ENCODE peak calls at places on chromosomes 12 and 14, in eight cellular contexts. Z is OCI-LY7, R is A549, A is fibroblast of lung, P is HCT116, B is mesenchymal stem cell, J is IMR-90, M is hepatocyte. X is an unnamed sample.

GRCh38 chr12:106841471-106842302 is 67.2 kb downstream of the RIC8B start:
- DNase-seq in Z (peak; percentile 62), R (peak; percentile 59), A (peak; percentile 35), P (peak; percentile 31), B (peak; percentile 75), J (peak; percentile 45), M (peak; percentile 61), X (peak; percentile 68)

GRCh38 chr14:30240002-30240401 is 312.4 kb upstream of the PRKD1 start:
- DNase-seq in Z (no peak), R (no peak), A (no peak), P (no peak), B (no peak), J (no peak), M (no peak), X (peak; percentile 53)

GRCh38 chr14:36857136-36857535 is 195.5 kb downstream of the PAX9 start:
- DNase-seq in Z (no peak), R (no peak), A (no peak), P (no peak), B (no peak), J (no peak), M (no peak), X (peak; percentile 7)

GRCh38 chr12:81439344-81439743 is 319.8 kb downstream of the PPFIA2 start:
- DNase-seq in Z (no peak), R (no peak), A (no peak), P (no peak), B (no peak), J (no peak), M (no peak), X (no peak)

GRCh38 chr12:10965511-10965910 is 21.2 kb downstream of the TAS2R50 start:
- DNase-seq in Z (no peak), R (no peak), A (no peak), P (no peak), B (no peak), J (no peak), M (no peak), X (no peak)

GRCh38 chr14:58663494-58664111 is 25.8 kb downstream of the DACT1 start:
- DNase-seq in Z (no peak), R (no peak), A (peak; percentile 97), P (no peak), B (peak; percentile 76), J (peak; percentile 90), M (peak; percentile 21), X (no peak)

GRCh38 chr12:84891106-84891838 is 21.3 kb downstream of the SLC6A15 start:
- DNase-seq in Z (no peak), R (no peak), A (no peak), P (no peak), B (peak; percentile 47), J (peak; percentile 32), M (no peak), X (no peak)

GRCh38 chr12:27796093-27796492 is 16.1 kb upstream of the MANSC4 start:
- DNase-seq in Z (no peak), R (no peak), A (no peak), P (no peak), B (no peak), J (no peak), M (no peak), X (no peak)

GRCh38 chr12:95279835-95280234 is 62.2 kb downstream of the VEZT start:
- DNase-seq in Z (no peak), R (no peak), A (no peak), P (no peak), B (no peak), J (no peak), M (no peak), X (no peak)

GRCh38 chr12:87779016-87779415 is 250.2 kb downstream of the C12orf50 start:
- DNase-seq in Z (no peak), R (peak; percentile 87), A (peak; percentile 69), P (no peak), B (peak; percentile 24), J (peak; percentile 71), M (no peak), X (no peak)

GRCh38 chr14:99523661-99524050 is 42.4 kb downstream of the CCNK start:
- DNase-seq in Z (no peak), R (no peak), A (no peak), P (no peak), B (no peak), J (no peak), M (no peak), X (no peak)

GRCh38 chr14:55448146-55448614 is 7.8 kb upstream of the TBPL2 start:
- DNase-seq in Z (no peak), R (peak; percentile 87), A (peak; percentile 97), P (peak; percentile 100), B (peak; percentile 92), J (peak; percentile 97), M (peak; percentile 75), X (no peak)

GRCh38 chr12:24728366-24728765 is 220.5 kb downstream of the BCAT1 start:
- DNase-seq in Z (peak; percentile 55), R (peak; percentile 14), A (peak; percentile 35), P (no peak), B (peak; percentile 53), J (peak; percentile 55), M (peak; percentile 28), X (peak; percentile 30)

GRCh38 chr12:16325426-16325825 is 22.0 kb upstream of the MGST1 start:
- DNase-seq in Z (no peak), R (no peak), A (no peak), P (no peak), B (no peak), J (no peak), M (no peak), X (no peak)

GRCh38 chr14:71439247-71439646 is 493.0 kb upstream of the RGS6 start:
- DNase-seq in Z (no peak), R (no peak), A (peak; percentile 45), P (no peak), B (no peak), J (peak; percentile 27), M (no peak), X (no peak)

GRCh38 chr14:96089401-96089800 is 50.2 kb downstream of the C14orf132 start:
- DNase-seq in Z (no peak), R (no peak), A (no peak), P (no peak), B (no peak), J (no peak), M (no peak), X (no peak)

GRCh38 chr12:79553863-79554574 is 136.7 kb downstream of the PAWR start:
- DNase-seq in Z (no peak), R (no peak), A (no peak), P (no peak), B (no peak), J (no peak), M (no peak), X (no peak)
- H3K4me1 ChIP-seq in Z (no peaks in the 10 kb centered on the region), R (peaks cover 27% of the 10 kb centered on the region), A (no peaks in the 10 kb centered on the region), P (no peaks in the 10 kb centered on the region), B (peaks cover 8% of the 10 kb centered on the region), J (peaks cover 16% of the 10 kb centered on the region), M (peaks cover 32% of the 10 kb centered on the region), X (peaks cover 14% of the 10 kb centered on the region)

GRCh38 chr12:116066381-116067230 is 210.9 kb downstream of the MED13L start:
- DNase-seq in Z (peak; percentile 62), R (peak; percentile 72), A (peak; percentile 37), P (peak; percentile 33), B (peak; percentile 57), J (peak; percentile 48), M (peak; percentile 61), X (peak; percentile 63)
- H3K4me2 ChIP-seq in Z (no peak overlapping the region), R (no peak overlapping the region), A (no peak overlapping the region), P (no peak overlapping the region), B (no peak overlapping the region), J (no peak overlapping the region), M (no peak overlapping the region), X (no peak overlapping the region)

GRCh38 chr14:103099733-103100280 is 5.3 kb downstream of the EXOC3L4 start:
- DNase-seq in Z (no peak), R (no peak), A (no peak), P (no peak), B (no peak), J (no peak), M (no peak), X (no peak)
- H3K4me1 ChIP-seq in Z (peaks cover 17% of the 10 kb centered on the region), R (peaks cover 57% of the 10 kb centered on the region), A (peaks cover 2% of the 10 kb centered on the region), P (peaks cover 6% of the 10 kb centered on the region), B (peaks cover 8% of the 10 kb centered on the region), J (peaks cover 2% of the 10 kb centered on the region), M (peaks cover 41% of the 10 kb centered on the region), X (peaks cover 13% of the 10 kb centered on the region)

DNA sequence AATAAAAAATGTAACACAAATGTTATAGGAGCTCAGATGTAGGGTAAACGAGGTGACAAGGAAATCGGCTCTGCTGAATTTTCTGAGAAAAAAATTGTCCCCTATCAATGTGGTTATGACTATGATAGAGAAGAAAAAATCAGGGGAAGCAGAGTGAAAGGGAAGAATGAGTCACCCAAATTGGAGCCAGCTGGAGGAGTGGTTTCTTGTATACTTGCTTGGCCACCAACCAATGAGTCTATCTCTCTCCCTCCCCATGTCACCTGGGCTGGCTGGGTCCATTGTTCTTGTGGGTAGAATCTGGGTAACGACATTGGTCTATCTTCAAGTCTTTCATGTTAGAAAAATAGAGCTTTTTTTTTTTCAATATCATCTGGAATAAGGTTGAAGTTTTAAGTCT is 196.6 kb upstream of the FLRT2 start:
- DNase-seq in Z (no peak), R (peak; percentile 3), A (peak; percentile 73), P (no peak), B (peak; percentile 25), J (peak; percentile 50), M (no peak), X (no peak)
- H3K4me2 ChIP-seq in Z (no peak overlapping the region), R (no peak overlapping the region), A (no peak overlapping the region), P (no peak overlapping the region), B (no peak overlapping the region), J (no peak overlapping the region), M (no peak overlapping the region), X (no peak overlapping the region)

GRCh38 chr12:71764587-71765321 is 10.1 kb downstream of the RAB21 start:
- DNase-seq in Z (no peak), R (no peak), A (no peak), P (no peak), B (no peak), J (no peak), M (no peak), X (no peak)
- H3K4me1 ChIP-seq in Z (no peaks in the 10 kb centered on the region), R (no peaks in the 10 kb centered on the region), A (no peaks in the 10 kb centered on the region), P (no peaks in the 10 kb centered on the region), B (no peaks in the 10 kb centered on the region), J (no peaks in the 10 kb centered on the region), M (no peaks in the 10 kb centered on the region), X (no peaks in the 10 kb centered on the region)

DNA sequence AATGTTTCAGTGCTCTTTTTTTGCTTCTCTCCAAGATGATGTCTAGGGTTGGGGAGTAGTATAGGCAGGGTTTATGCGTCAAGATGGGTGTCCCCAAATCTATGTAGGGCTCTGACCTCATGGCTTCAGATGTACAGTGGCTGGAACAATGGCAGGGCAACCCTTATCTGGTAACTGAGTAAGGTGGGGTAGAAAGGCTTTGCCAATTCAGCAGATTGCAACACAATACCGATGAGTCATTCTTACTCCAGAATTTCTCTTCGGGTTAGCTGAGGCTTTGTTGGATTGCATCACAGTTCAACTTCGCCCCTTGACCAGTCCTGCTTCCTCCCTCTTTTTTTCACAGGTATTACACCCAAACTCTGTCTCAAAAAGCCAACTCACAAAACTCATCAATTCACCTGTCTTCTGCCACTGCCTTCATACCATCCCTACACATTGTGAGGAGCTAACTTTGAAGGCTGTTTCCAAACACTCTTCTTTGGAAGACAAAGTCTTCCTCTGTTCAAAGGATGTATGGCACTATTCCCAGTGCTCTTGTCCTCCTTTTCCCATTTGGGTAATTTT is 190.2 kb upstream of the CNOT2 start:
- DNase-seq in Z (no peak), R (peak; percentile 81), A (peak; percentile 77), P (peak; percentile 75), B (peak; percentile 76), J (peak; percentile 67), M (peak; percentile 72), X (no peak)
- H3K4me2 ChIP-seq in Z (no peak overlapping the region), R (peak overlapping the region; percentile 38), A (no peak overlapping the region), P (peak overlapping the region; percentile 51), B (no peak overlapping the region), J (no peak overlapping the region), M (peak overlapping the region; percentile 24), X (no peak overlapping the region)